ENCODE peak calls at places on chromosomes 16 and 17, in four cellular contexts. F is H1, I is GM12878, O is HepG2. E is an unnamed sample. For H3K4me1, the result is how much of the 10 kb centered on the place peaks cover.

GRCh38 chr17:2237521-2237921 is 66.1 kb downstream of the SMG6 start:
- DNase-seq in F (no peak), O (no peak), I (no peak), E (no peak)

GRCh38 chr16:88669986-88670385 is 7.1 kb upstream of the MVD start:
- DNase-seq in I (no peak), O (no peak), F (no peak), E (no peak)

GRCh38 chr16:14456793-14457481 is 173.1 kb downstream of the PARN start:
- DNase-seq in O (no peak), F (no peak), I (no peak), E (no peak)

GRCh38 chr17:7281953-7282751 is 634 bp downstream of the SLC2A4 start:
- DNase-seq in I (no peak), F (peak), O (no peak), E (no peak)

GRCh38 chr16:86626966-86627365 is 48.6 kb downstream of the FOXL1 start:
- DNase-seq in O (no peak), F (no peak), I (no peak), E (no peak)

GRCh38 chr17:4004517-4005295 is 40.5 kb upstream of the ATP2A3 start:
- DNase-seq in F (peak), O (peak), I (peak), E (peak)

GRCh38 chr17:38731526-38732294 is 1.6 kb downstream of the CISD3 start:
- DNase-seq in F (no peak), O (no peak), I (no peak), E (no peak)

GRCh38 chr16:75527825-75528299 is 8.0 kb downstream of the CHST5 start:
- DNase-seq in F (no peak), O (peak), I (no peak), E (no peak)

GRCh38 chr17:35890774-35891155 is 10.6 kb upstream of the CCL5 start:
- DNase-seq in F (no peak), I (no peak), O (no peak), E (no peak)

GRCh38 chr16:17404903-17405691 is 65.7 kb downstream of the XYLT1 start:
- DNase-seq in F (no peak), O (no peak), I (no peak), E (no peak)

GRCh38 chr17:64096037-64096436 is 33.9 kb downstream of the ERN1 start:
- DNase-seq in I (no peak), O (no peak), F (no peak), E (no peak)

GRCh38 chr16:30720086-30720485 is 21.1 kb downstream of the SRCAP start:
- DNase-seq in F (no peak), O (no peak), I (no peak), E (no peak)

GRCh38 chr17:8006836-8007680 is 4.6 kb downstream of the GUCY2D start:
- DNase-seq in F (no peak), I (no peak), O (no peak), E (no peak)

GRCh38 chr17:40075216-40076100 is 12.7 kb downstream of the THRA start:
- DNase-seq in O (peak), I (no peak), F (peak), E (peak)

GRCh38 chr17:56936697-56937322 is 23.0 kb upstream of the TRIM25 start:
- DNase-seq in O (no peak), F (no peak), I (no peak), E (no peak)

GRCh38 chr17:51803161-51803560 is 355.4 kb downstream of the CA10 start:
- DNase-seq in F (no peak), O (no peak), I (no peak), E (no peak)

GRCh38 chr16:2835638-2836493 is 5.8 kb downstream of the ZG16B start:
- DNase-seq in O (peak), F (no peak), I (no peak), E (peak)

GRCh38 chr16:4358831-4359561 is 7.9 kb upstream of the PAM16 start:
- DNase-seq in O (peak), F (peak), I (no peak), E (peak)

GRCh38 chr17:75270218-75270965 is 639 bp downstream of the MIF4GD start:
- DNase-seq in F (peak), I (no peak), O (peak), E (no peak)

GRCh38 chr17:57017625-57018024 is 39.7 kb downstream of the SCPEP1 start:
- DNase-seq in I (no peak), F (no peak), O (no peak), E (no peak)

GRCh38 chr16:77869997-77870813 is 81.8 kb downstream of the VAT1L start:
- DNase-seq in I (no peak), F (no peak), O (no peak), E (no peak)

GRCh38 chr17:73288534-73289302 is 23.1 kb downstream of the CDC42EP4 start:
- DNase-seq in I (no peak), O (peak), F (no peak), E (no peak)

GRCh38 chr17:74444406-74444805 is 12.5 kb downstream of the GPRC5C start:
- DNase-seq in F (no peak), I (no peak), O (no peak), E (no peak)

GRCh38 chr16:49776085-49776501 is 79.8 kb downstream of the ZNF423 start:
- DNase-seq in F (peak), O (no peak), I (no peak), E (peak)

GRCh38 chr17:8872705-8873426 is 5.4 kb upstream of the PIK3R6 start:
- DNase-seq in F (no peak), O (no peak), I (no peak), E (no peak)

GRCh38 chr16:65788434-65789147 is 577.9 kb upstream of the CDH5 start:
- DNase-seq in I (no peak), F (no peak), O (no peak), E (no peak)

GRCh38 chr16:11236855-11237254 is 19.1 kb downstream of the SOCS1 start:
- DNase-seq in F (no peak), I (no peak), O (no peak), E (no peak)

GRCh38 chr16:64470916-64471315 is 650.9 kb downstream of the CDH11 start:
- DNase-seq in O (no peak), I (no peak), F (no peak), E (no peak)

GRCh38 chr16:85363881-85364280 is 249.2 kb upstream of the GSE1 start:
- DNase-seq in O (no peak), F (no peak), I (no peak), E (no peak)

GRCh38 chr17:70588003-70588402 is 418.7 kb downstream of the KCNJ2 start:
- DNase-seq in O (no peak), I (no peak), F (no peak), E (no peak)

GRCh38 chr16:49857423-49858181 is 1.7 kb upstream of the ZNF423 start:
- DNase-seq in I (no peak), F (peak), O (peak), E (peak)

GRCh38 chr17:79558573-79558900 is 52.3 kb downstream of the RBFOX3 start:
- DNase-seq in F (no peak), O (no peak), I (no peak), E (no peak)
- TF ChIP-seq ZNF274 in F (no peak), O (no peak), I (no peak), E (no peak)

GRCh38 chr17:30821751-30822723 is 2.5 kb downstream of the CRLF3 start:
- DNase-seq in F (no peak), I (no peak), O (no peak), E (no peak)

GRCh38 chr17:30824002-30824355 is 513 bp downstream of the CRLF3 start:
- DNase-seq in O (no peak), F (no peak), I (no peak), E (no peak)

GRCh38 chr17:30819941-30820705 is 4.4 kb downstream of the CRLF3 start:
- DNase-seq in I (no peak), O (no peak), F (no peak), E (no peak)

GRCh38 chr17:30824356-30825145 is at the start of gene CRLF3:
- DNase-seq in O (peak), F (peak), I (peak), E (peak)

DNA sequence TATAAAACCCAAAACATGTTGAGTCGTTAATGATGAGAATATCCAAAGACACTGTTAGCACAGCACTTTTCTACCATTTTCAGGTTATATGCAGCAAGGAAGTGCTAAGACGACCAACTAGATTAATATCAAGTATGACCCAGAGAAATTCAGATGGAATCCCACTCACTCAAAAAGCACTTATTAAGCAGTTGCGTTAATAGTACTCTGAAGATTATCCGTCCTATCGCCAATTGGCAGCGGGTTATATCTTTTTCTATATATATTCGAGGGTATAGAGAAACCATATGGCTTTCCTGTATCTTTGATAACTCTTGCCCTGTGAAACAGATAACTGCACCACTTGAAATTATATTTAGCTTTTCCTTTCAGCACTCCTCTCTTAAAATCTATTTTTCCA is 1.1 kb downstream of the CRLF3 start:
- DNase-seq in O (no peak), F (no peak), I (no peak), E (no peak)
- H3K4me1 ChIP-seq in O (half or more), F (under half), I (under half), E (under half)

DNA sequence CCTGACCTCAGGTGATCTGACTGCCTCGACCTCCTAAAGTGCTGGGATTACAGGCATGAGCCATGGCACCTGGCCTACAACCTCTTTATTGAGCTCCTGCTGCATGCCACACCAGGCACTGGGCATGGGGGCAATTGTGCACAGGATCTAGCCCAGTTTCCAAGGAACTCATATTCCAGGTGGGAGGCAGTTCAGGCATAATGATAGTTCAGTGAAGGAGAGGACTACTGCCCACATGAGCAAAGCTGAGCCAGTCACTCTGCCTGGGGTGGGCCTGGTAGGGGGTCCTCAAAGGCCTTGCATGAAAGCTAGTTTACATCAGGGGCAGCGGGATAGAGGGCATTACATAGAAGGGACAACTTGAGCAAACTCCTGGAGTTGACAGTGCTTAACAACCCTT is 2.6 kb upstream of the HCRT start:
- DNase-seq in I (no peak), F (no peak), O (no peak), E (no peak)
- TF ChIP-seq SUZ12 in I (no peak), F (no peak), O (no peak), E (no peak)

DNA sequence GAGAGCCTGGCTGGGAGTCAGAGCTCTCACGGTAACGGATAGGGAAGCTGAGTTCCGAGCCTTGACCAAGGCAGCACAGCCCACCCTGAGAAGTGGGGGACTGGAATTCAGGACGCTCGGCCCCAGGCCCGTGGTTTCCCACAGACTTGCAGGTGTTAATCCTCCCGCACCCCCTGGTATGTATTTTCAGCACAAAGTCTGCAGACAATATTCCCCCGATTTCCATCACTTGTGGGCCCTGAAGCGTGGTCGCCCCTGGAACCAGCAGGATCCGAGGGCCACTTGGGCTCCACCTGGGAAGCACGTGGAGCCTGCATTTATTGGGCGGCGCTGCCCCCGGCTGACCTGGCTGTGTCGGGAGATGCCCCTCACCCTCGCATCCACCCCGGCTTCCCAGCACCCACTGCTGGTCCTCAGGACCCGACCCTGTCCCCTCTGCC is 60.2 kb downstream of the WSB1 start:
- DNase-seq in O (no peak), I (no peak), F (no peak), E (no peak)
- TF ChIP-seq ZNF274 in O (peak), I (no peak), F (no peak), E (no peak)

DNA sequence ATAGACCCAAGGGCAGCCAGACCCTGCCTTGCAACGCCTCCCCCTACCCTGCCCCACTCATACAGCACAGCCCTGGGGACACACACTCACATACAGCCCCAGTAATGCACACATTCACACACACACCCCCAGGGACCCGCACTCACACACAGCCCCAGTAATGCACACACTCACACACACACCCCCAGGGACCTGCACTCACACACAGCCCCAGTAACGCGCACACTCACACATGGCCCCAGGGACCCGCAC is 3.1 kb downstream of the CCDC102A start:
- DNase-seq in F (no peak), I (no peak), O (no peak), E (no peak)
- H3K4me1 ChIP-seq in F (under half), I (half or more), O (half or more), E (under half)

DNA sequence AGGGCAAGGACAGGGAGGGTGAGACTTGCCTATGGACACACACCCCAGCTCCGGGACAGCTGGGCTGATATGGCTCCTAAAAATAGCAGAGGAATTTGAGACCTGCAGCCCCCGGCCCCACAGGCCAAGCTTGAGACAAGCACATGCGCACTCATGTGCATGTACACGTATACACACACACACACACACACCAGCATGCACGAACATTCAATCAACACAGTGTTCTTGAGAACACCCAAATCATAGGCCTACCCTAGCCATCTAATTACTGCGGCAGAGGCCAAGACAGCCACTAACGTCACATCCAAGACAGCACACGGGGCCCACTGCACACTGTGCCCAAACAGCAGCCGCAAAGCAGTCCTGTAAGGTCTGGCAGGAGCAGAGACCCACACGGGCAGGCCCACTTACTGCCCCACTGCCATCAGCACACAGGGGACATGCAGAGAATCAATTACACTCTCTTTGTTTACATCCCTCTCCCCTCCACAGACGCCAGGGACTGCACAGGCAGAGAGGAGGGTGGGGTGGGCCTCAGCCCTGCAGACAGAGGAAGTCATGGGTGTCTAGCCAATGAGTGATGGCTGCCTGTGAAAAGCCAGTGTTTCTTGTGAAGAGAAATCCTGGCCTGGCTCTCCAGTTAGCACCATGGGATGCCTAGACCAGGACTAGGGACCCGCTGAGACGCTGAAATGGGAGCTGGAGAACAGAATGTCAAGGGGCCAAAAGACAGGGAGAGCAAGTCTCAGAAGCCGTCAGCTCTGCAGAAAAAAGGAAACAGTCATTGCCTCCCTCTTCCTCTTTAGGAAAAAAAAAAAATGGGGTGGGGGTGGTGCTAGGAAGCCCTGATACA is 39.3 kb downstream of the MYO18A start:
- DNase-seq in O (no peak), I (no peak), F (no peak), E (no peak)
- TF ChIP-seq SUZ12 in O (no peak), I (no peak), F (no peak), E (no peak)

DNA sequence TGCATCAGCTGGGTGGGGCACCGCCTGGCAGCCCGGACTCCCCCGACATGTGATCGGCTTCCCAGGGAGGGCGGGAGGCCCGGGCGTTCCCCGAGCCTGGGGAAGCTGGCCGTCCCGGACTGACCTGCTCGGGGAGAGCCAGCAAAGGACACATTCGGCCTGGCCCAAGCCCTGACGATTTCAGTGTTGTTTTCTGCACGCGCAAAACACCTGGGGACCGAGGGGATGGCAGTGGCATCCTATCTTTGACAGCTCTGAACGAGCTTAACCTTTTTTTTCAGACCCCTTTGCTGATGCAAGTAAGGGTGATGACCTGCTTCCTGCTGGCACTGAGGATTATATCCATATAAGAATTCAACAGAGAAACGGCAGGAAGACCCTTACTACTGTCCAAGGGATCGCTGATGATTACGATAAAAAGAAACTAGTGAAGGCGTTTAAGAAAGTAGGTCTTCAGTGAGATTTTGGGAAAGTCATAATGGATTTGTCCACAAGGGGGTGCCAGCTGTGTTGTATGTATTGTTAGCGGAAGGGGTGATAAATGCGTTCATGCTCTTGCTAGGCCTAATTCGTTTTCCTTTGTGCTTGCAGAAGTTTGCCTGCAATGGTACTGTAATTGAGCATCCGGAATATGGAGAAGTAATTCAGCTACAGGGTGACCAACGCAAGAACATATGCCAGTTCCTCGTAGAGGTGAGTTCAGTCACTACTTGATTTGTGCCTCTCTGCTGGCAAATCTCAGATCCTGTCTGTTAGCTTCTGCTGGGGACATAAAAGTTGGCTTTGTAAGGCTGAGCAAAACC is 1.0 kb downstream of the EIF1 start:
- DNase-seq in F (peak), O (peak), I (no peak), E (no peak)
- TF ChIP-seq ZNF274 in F (no peak), O (no peak), I (no peak), E (no peak)

GRCh38 chr17:44111777-44112176 is 11.7 kb downstream of the HDAC5 start:
- DNase-seq in I (no peak), F (no peak), O (no peak), E (no peak)

GRCh38 chr17:44110011-44110686 is 13.3 kb downstream of the HDAC5 start:
- DNase-seq in F (no peak), I (no peak), O (no peak), E (no peak)

GRCh38 chr17:44112284-44113280 is 10.9 kb downstream of the HDAC5 start:
- DNase-seq in F (no peak), I (no peak), O (peak), E (no peak)

GRCh38 chr17:44109312-44109630 is 14.2 kb downstream of the HDAC5 start:
- DNase-seq in O (no peak), I (no peak), F (no peak), E (no peak)

GRCh38 chr17:44110823-44111633 is 12.4 kb downstream of the HDAC5 start:
- DNase-seq in F (peak), I (peak), O (peak), E (no peak)
- H3K4me1 ChIP-seq in F (under half), I (under half), O (half or more), E (under half)

DNA sequence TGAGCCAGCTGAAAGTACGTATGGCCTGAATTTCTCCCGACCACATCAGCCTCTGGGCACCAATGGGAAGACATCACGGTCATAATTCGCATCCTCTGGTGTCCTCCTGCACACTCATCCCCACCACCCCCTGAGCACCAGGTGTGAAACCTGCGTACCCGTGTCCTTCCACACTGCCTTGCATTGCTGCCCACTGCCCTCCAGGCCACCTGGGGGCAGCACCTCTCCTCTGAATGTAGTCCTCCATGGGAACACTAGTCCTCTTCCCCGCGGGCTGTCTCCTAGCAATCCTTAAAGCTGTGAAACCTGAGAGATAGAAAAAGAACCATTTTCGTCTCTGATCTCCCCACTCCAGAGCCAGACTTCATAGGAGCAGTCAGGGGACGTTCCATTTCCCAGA is 125.5 kb downstream of the ZNF18 start:
- DNase-seq in I (no peak), F (no peak), O (no peak), E (no peak)
- TF ChIP-seq SUZ12 in I (no peak), F (no peak), O (no peak), E (no peak)

GRCh38 chr17:11273596-11273995 is 32.6 kb downstream of the SHISA6 start:
- DNase-seq in O (no peak), F (no peak), I (no peak), E (no peak)
- TF ChIP-seq ZNF274 in O (no peak), F (no peak), I (no peak), E (no peak)

E was measured in NT2/D1.